ENCODE peak calls at places on chromosome 21, in five cellular contexts. I is NCI-H1417, S is prostate gland, K is fibroblast of villous mesenchyme, F is esophagus squamous epithelium. Q is an unnamed sample.

GRCh38 chr21:28579986-28580550 is 412.6 kb downstream of the LTN1 start:
- DNase-seq in K (no peak), I (no peak), S (no peak), F (no peak), Q (no peak)

GRCh38 chr21:46559291-46559983 is 45.4 kb downstream of the S100B start:
- DNase-seq in S (no peak), K (no peak), I (no peak), F (no peak), Q (no peak)

GRCh38 chr21:17416139-17416538 is 96.7 kb upstream of the CXADR start:
- DNase-seq in I (no peak), S (no peak), F (no peak), K (peak; percentile 82), Q (no peak)

GRCh38 chr21:46328151-46328550 is 4.2 kb downstream of the PCNT start:
- DNase-seq in F (no peak), I (no peak), K (no peak), S (no peak), Q (no peak)

GRCh38 chr21:35801388-35801787 is 258.9 kb downstream of the SETD4 start:
- DNase-seq in F (no peak), S (no peak), I (peak; percentile 56), K (no peak), Q (no peak)

GRCh38 chr21:45412491-45412890 is 7.5 kb downstream of the COL18A1 start:
- DNase-seq in S (no peak), K (no peak), I (no peak), F (no peak), Q (no peak)

GRCh38 chr21:31218830-31219608 is 125.0 kb downstream of the TIAM1 start:
- DNase-seq in S (peak; percentile 63), K (peak; percentile 32), F (no peak), I (no peak), Q (no peak)

GRCh38 chr21:41283211-41283818 is 33.3 kb upstream of the FAM3B start:
- DNase-seq in I (peak; percentile 91), S (peak; percentile 72), F (no peak), K (peak; percentile 85), Q (peak; percentile 50)

GRCh38 chr21:23217597-23217996 is 2219.4 kb downstream of the NCAM2 start:
- DNase-seq in I (no peak), S (no peak), K (no peak), F (no peak), Q (no peak)

GRCh38 chr21:25568230-25568629 is 39.1 kb downstream of the MRPL39 start:
- DNase-seq in S (no peak), I (no peak), K (peak; percentile 70), F (no peak), Q (no peak)

GRCh38 chr21:33234618-33235520 is 5.1 kb downstream of the IFNAR2 start:
- DNase-seq in K (no peak), I (no peak), F (no peak), S (no peak), Q (no peak)

GRCh38 chr21:45295576-45296365 is 8.1 kb upstream of the POFUT2 start:
- DNase-seq in S (no peak), F (no peak), I (no peak), K (peak; percentile 100), Q (no peak)

GRCh38 chr21:15255359-15256157 is 190.8 kb upstream of the NRIP1 start:
- DNase-seq in F (no peak), I (no peak), K (no peak), S (no peak), Q (no peak)

GRCh38 chr21:31509108-31510017 is 150.1 kb upstream of the SOD1 start:
- DNase-seq in S (no peak), I (peak; percentile 75), F (no peak), K (no peak), Q (peak; percentile 56)

GRCh38 chr21:37675202-37675801 is 241.0 kb downstream of the KCNJ6 start:
- DNase-seq in I (peak; percentile 75), F (no peak), S (peak; percentile 47), K (peak; percentile 50), Q (peak; percentile 14)

GRCh38 chr21:16239659-16240265 is 510.0 kb downstream of the USP25 start:
- DNase-seq in F (no peak), I (no peak), S (no peak), K (no peak), Q (no peak)

GRCh38 chr21:38531610-38532009 is 33.3 kb upstream of the ERG start:
- DNase-seq in I (no peak), F (no peak), K (no peak), S (no peak), Q (no peak)

GRCh38 chr21:39386194-39386593 is 37.3 kb upstream of the HMGN1 start:
- DNase-seq in K (peak; percentile 45), F (no peak), S (no peak), I (no peak), Q (no peak)

GRCh38 chr21:33033094-33033951 is 7.6 kb downstream of the OLIG2 start:
- DNase-seq in K (no peak), S (no peak), F (no peak), I (no peak), Q (no peak)

GRCh38 chr21:16534408-16535099 is 804.8 kb downstream of the USP25 start:
- DNase-seq in S (peak; percentile 48), I (peak; percentile 44), K (peak; percentile 44), F (no peak), Q (peak; percentile 5)

GRCh38 chr21:38468989-38469388 is 29.3 kb downstream of the ERG start:
- DNase-seq in S (no peak), F (no peak), I (peak; percentile 55), K (no peak), Q (peak; percentile 22)

GRCh38 chr21:41961282-41961701 is 7.5 kb upstream of the C2CD2 start:
- DNase-seq in F (no peak), S (no peak), I (no peak), K (no peak), Q (no peak)

GRCh38 chr21:36477001-36477400 is 2.9 kb downstream of the CLDN14 start:
- DNase-seq in S (no peak), K (no peak), I (no peak), F (no peak), Q (no peak)

GRCh38 chr21:34023691-34024381 is 49.5 kb upstream of the MRPS6 start:
- DNase-seq in I (no peak), K (no peak), F (no peak), S (no peak), Q (no peak)

GRCh38 chr21:41596241-41596925 is 88.4 kb upstream of the TMPRSS2 start:
- DNase-seq in K (no peak), F (no peak), S (no peak), I (no peak), Q (no peak)

GRCh38 chr21:44883250-44883649 is 9.8 kb upstream of the PTTG1IP start:
- DNase-seq in F (no peak), I (no peak), S (no peak), K (no peak), Q (no peak)

GRCh38 chr21:33070921-33071877 is 1.3 kb downstream of the OLIG1 start:
- DNase-seq in S (no peak), F (no peak), K (peak; percentile 4), I (peak; percentile 84), Q (no peak)

GRCh38 chr21:39084979-39085729 is 98.1 kb downstream of the PSMG1 start:
- DNase-seq in S (no peak), K (no peak), F (no peak), I (no peak), Q (no peak)

GRCh38 chr21:28253378-28253777 is 739.3 kb downstream of the LTN1 start:
- DNase-seq in I (no peak), S (no peak), K (no peak), F (no peak), Q (no peak)

GRCh38 chr21:28779914-28780313 is 212.8 kb downstream of the LTN1 start:
- DNase-seq in I (no peak), F (no peak), S (no peak), K (no peak), Q (no peak)

GRCh38 chr21:42298237-42298636 is 17.0 kb downstream of the TFF3 start:
- DNase-seq in S (no peak), K (no peak), I (no peak), F (no peak), Q (no peak)

GRCh38 chr21:44614161-44614631 is 2.3 kb downstream of the KRTAP10-8 start:
- DNase-seq in S (no peak), I (no peak), F (no peak), K (no peak), Q (no peak)

GRCh38 chr21:18529253-18529652 is 125.7 kb upstream of the TMPRSS15 start:
- DNase-seq in S (no peak), I (peak; percentile 83), K (peak; percentile 7), F (no peak), Q (no peak)

GRCh38 chr21:21547368-21547953 is 549.3 kb downstream of the NCAM2 start:
- DNase-seq in F (no peak), I (peak; percentile 29), K (peak; percentile 3), S (no peak), Q (no peak)

GRCh38 chr21:45792682-45793383 is 149.3 kb downstream of the PCBP3 start:
- DNase-seq in K (no peak), I (no peak), S (no peak), F (no peak), Q (no peak)

GRCh38 chr21:14064296-14064645 is 146.5 kb downstream of the LIPI start:
- DNase-seq in S (no peak), I (no peak), F (no peak), K (no peak), Q (no peak)

GRCh38 chr21:29230541-29231275 is 68.0 kb upstream of the BACH1 start:
- DNase-seq in I (no peak), S (no peak), K (peak; percentile 85), F (no peak), Q (no peak)